ENCODE peak calls at places on chromosome 10, in four cellular contexts. One of them, this sample, is unnamed.

GRCh38 chr10:117610321-117610720 is 67.8 kb downstream of the EMX2 start:
- DNase-seq in H9: peak; percentile 36
- DNase-seq in mesendoderm: no peak
- DNase-seq in H1: peak; percentile 46
- DNase-seq in this sample: no peak

GRCh38 chr10:103901299-103901698 is 16.7 kb downstream of the STN1 start:
- DNase-seq in H9: no peak
- DNase-seq in mesendoderm: no peak
- DNase-seq in H1: no peak
- DNase-seq in this sample: no peak

GRCh38 chr10:107075117-107075516 is 89.4 kb downstream of the SORCS1 start:
- DNase-seq in H9: no peak
- DNase-seq in mesendoderm: no peak
- DNase-seq in H1: no peak
- DNase-seq in this sample: no peak

GRCh38 chr10:46220187-46220586 is 66.6 kb upstream of the ANTXRL start:
- DNase-seq in H9: peak; percentile 15
- DNase-seq in mesendoderm: no peak
- DNase-seq in H1: no peak
- DNase-seq in this sample: no peak

GRCh38 chr10:5811387-5811821 is 1.8 kb downstream of the GDI2 start:
- DNase-seq in H9: no peak
- DNase-seq in mesendoderm: peak; percentile 66
- DNase-seq in H1: no peak
- DNase-seq in this sample: peak; percentile 19

GRCh38 chr10:47365561-47365960 is 17.4 kb downstream of the RBP3 start:
- DNase-seq in H9: no peak
- DNase-seq in mesendoderm: no peak
- DNase-seq in H1: no peak
- DNase-seq in this sample: no peak

GRCh38 chr10:77641788-77642397 is 4.3 kb upstream of the KCNMA1 start:
- DNase-seq in H9: no peak
- DNase-seq in mesendoderm: peak; percentile 74
- DNase-seq in H1: peak; percentile 71
- DNase-seq in this sample: peak; percentile 51

GRCh38 chr10:78199019-78199418 is 165.4 kb downstream of the RPS24 start:
- DNase-seq in H9: no peak
- DNase-seq in mesendoderm: no peak
- DNase-seq in H1: no peak
- DNase-seq in this sample: no peak

GRCh38 chr10:65313406-65313805 is 1612.4 kb upstream of the LRRTM3 start:
- DNase-seq in H9: no peak
- DNase-seq in mesendoderm: no peak
- DNase-seq in H1: no peak
- DNase-seq in this sample: no peak

GRCh38 chr10:66586073-66586472 is 339.8 kb upstream of the LRRTM3 start:
- DNase-seq in H9: peak; percentile 57
- DNase-seq in mesendoderm: peak; percentile 63
- DNase-seq in H1: peak; percentile 55
- DNase-seq in this sample: no peak

GRCh38 chr10:45001382-45002148 is 842 bp downstream of the ZNF22 start:
- DNase-seq in H9: peak; percentile 42
- DNase-seq in mesendoderm: peak; percentile 69
- DNase-seq in H1: no peak
- DNase-seq in this sample: peak; percentile 57

GRCh38 chr10:118264838-118265470 is 77.2 kb downstream of the FAM204A start:
- DNase-seq in H9: no peak
- DNase-seq in mesendoderm: no peak
- DNase-seq in H1: no peak
- DNase-seq in this sample: no peak

GRCh38 chr10:405648-406047 is 270.4 kb downstream of the ZMYND11 start:
- DNase-seq in H9: no peak
- DNase-seq in mesendoderm: no peak
- DNase-seq in H1: no peak
- DNase-seq in this sample: no peak

GRCh38 chr10:112526906-112527305 is 79.9 kb downstream of the VTI1A start:
- DNase-seq in H9: peak; percentile 49
- DNase-seq in mesendoderm: peak; percentile 67
- DNase-seq in H1: no peak
- DNase-seq in this sample: peak; percentile 28

GRCh38 chr10:78177431-78178185 is 143.9 kb downstream of the RPS24 start:
- DNase-seq in H9: no peak
- DNase-seq in mesendoderm: no peak
- DNase-seq in H1: no peak
- DNase-seq in this sample: no peak

GRCh38 chr10:81018898-81019890 is 481.5 kb downstream of the SH2D4B start:
- DNase-seq in H9: peak; percentile 65
- DNase-seq in mesendoderm: peak; percentile 84
- DNase-seq in H1: no peak
- DNase-seq in this sample: no peak

GRCh38 chr10:23442936-23443335 is 4.1 kb downstream of the OTUD1 start:
- DNase-seq in H9: no peak
- DNase-seq in mesendoderm: no peak
- DNase-seq in H1: no peak
- DNase-seq in this sample: no peak

GRCh38 chr10:13790196-13790595 is 203.4 kb downstream of the PRPF18 start:
- DNase-seq in H9: no peak
- DNase-seq in mesendoderm: no peak
- DNase-seq in H1: no peak
- DNase-seq in this sample: no peak

GRCh38 chr10:227014-227413 is 91.8 kb downstream of the ZMYND11 start:
- DNase-seq in H9: no peak
- DNase-seq in mesendoderm: no peak
- DNase-seq in H1: no peak
- DNase-seq in this sample: no peak

GRCh38 chr10:24721254-24722106 is 2.2 kb downstream of the ARHGAP21 start:
- DNase-seq in H9: peak; percentile 43
- DNase-seq in mesendoderm: peak; percentile 48
- DNase-seq in H1: peak; percentile 59
- DNase-seq in this sample: peak; percentile 44

GRCh38 chr10:104311184-104311720 is 27.0 kb downstream of the ITPRIP start:
- DNase-seq in H9: no peak
- DNase-seq in mesendoderm: no peak
- DNase-seq in H1: no peak
- DNase-seq in this sample: no peak

GRCh38 chr10:71475243-71475871 is 78.6 kb downstream of the CDH23 start:
- DNase-seq in H9: peak; percentile 71
- DNase-seq in mesendoderm: peak; percentile 63
- DNase-seq in H1: no peak
- DNase-seq in this sample: peak; percentile 90

GRCh38 chr10:5481121-5481520 is 18.2 kb downstream of the CALML5 start:
- DNase-seq in H9: no peak
- DNase-seq in mesendoderm: no peak
- DNase-seq in H1: no peak
- DNase-seq in this sample: no peak

GRCh38 chr10:132398566-132398991 is 1.6 kb downstream of the PWWP2B start:
- DNase-seq in H9: no peak
- DNase-seq in mesendoderm: no peak
- DNase-seq in H1: no peak
- DNase-seq in this sample: no peak

GRCh38 chr10:132722980-132723970 is 62.7 kb downstream of the NKX6-2 start:
- DNase-seq in H9: no peak
- DNase-seq in mesendoderm: no peak
- DNase-seq in H1: no peak
- DNase-seq in this sample: no peak

GRCh38 chr10:101091546-101092290 is 29.9 kb downstream of the KAZALD1 start:
- DNase-seq in H9: no peak
- DNase-seq in mesendoderm: no peak
- DNase-seq in H1: no peak
- DNase-seq in this sample: no peak

GRCh38 chr10:11551104-11551503 is 60.3 kb downstream of the USP6NL start:
- DNase-seq in H9: no peak
- DNase-seq in mesendoderm: no peak
- DNase-seq in H1: no peak
- DNase-seq in this sample: no peak

GRCh38 chr10:11548763-11549089 is 62.7 kb downstream of the USP6NL start:
- DNase-seq in H9: no peak
- DNase-seq in mesendoderm: no peak
- DNase-seq in H1: no peak
- DNase-seq in this sample: no peak

GRCh38 chr10:11548065-11548762 is 63.2 kb downstream of the USP6NL start:
- DNase-seq in H9: no peak
- DNase-seq in mesendoderm: no peak
- DNase-seq in H1: no peak
- DNase-seq in this sample: no peak

GRCh38 chr10:11546581-11546980 is 64.9 kb downstream of the USP6NL start:
- DNase-seq in H9: no peak
- DNase-seq in mesendoderm: no peak
- DNase-seq in H1: no peak
- DNase-seq in this sample: no peak

DNA sequence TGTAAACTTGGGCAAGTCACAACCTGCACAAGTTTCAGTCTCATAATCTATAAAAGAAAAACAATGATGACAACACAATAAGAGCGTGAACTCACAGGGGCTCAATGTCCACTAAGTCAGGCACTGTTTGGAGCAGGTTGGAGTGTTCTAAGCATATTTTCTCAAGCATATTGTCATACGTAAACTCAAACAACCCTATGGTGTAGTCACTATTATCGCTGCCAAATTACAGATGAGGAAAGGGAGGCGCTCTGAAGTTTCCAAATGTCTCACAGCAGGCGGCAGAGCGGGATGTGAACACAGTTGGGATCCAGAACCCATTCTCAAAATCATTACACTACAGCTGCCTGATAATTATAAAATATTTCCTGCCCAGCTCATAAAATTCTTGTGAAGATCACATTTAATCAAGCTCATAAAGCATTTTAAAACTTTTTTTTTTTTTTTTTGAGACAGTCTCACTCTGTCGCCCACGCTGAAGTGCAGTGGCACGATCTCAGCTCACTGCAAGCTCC is 64.3 kb downstream of the USP6NL start:
- DNase-seq in H9: no peak
- DNase-seq in mesendoderm: no peak
- DNase-seq in H1: no peak
- DNase-seq in this sample: no peak
- H3K79me2 ChIP-seq in H9: peaks cover 2% of the 10 kb centered on the region
- H3K79me2 ChIP-seq in mesendoderm: peaks cover 4% of the 10 kb centered on the region
- H3K79me2 ChIP-seq in H1: no peaks in the 10 kb centered on the region
- H3K79me2 ChIP-seq in this sample: no peaks in the 10 kb centered on the region

GRCh38 chr10:15201589-15202300 is 33.3 kb upstream of the NMT2 start:
- DNase-seq in H9: no peak
- DNase-seq in mesendoderm: no peak
- DNase-seq in H1: no peak
- DNase-seq in this sample: peak; percentile 25

GRCh38 chr10:15202639-15203038 is 34.1 kb upstream of the NMT2 start:
- DNase-seq in H9: no peak
- DNase-seq in mesendoderm: no peak
- DNase-seq in H1: no peak
- DNase-seq in this sample: no peak

GRCh38 chr10:15197911-15198310 is 29.4 kb upstream of the NMT2 start:
- DNase-seq in H9: no peak
- DNase-seq in mesendoderm: no peak
- DNase-seq in H1: no peak
- DNase-seq in this sample: no peak

GRCh38 chr10:15197276-15197675 is 28.8 kb upstream of the NMT2 start:
- DNase-seq in H9: no peak
- DNase-seq in mesendoderm: no peak
- DNase-seq in H1: no peak
- DNase-seq in this sample: no peak

DNA sequence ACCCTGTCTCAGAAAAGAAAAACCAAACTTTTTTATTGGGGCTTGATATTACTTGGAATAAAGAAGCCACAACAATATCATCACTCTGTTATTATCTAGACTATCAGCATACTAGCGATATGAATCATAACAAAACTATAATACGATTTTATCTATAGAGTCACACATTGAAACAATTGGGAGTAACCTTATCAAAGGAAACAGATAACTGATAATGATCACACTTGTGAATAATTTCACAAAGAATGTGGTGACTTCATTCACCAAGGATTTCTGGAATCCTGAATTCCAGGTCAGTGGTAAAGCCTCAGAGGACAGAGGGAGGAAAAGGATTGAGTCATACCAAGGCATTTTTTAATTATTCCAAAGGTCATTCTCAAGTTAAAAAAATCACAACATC is 32.1 kb upstream of the NMT2 start:
- DNase-seq in H9: no peak
- DNase-seq in mesendoderm: peak; percentile 98
- DNase-seq in H1: no peak
- DNase-seq in this sample: peak; percentile 97
- H2BK120ac ChIP-seq in H9: no peak overlapping the region
- H2BK120ac ChIP-seq in mesendoderm: no peak overlapping the region
- H2BK120ac ChIP-seq in H1: no peak overlapping the region
- H2BK120ac ChIP-seq in this sample: peak overlapping the region; percentile 31

DNA sequence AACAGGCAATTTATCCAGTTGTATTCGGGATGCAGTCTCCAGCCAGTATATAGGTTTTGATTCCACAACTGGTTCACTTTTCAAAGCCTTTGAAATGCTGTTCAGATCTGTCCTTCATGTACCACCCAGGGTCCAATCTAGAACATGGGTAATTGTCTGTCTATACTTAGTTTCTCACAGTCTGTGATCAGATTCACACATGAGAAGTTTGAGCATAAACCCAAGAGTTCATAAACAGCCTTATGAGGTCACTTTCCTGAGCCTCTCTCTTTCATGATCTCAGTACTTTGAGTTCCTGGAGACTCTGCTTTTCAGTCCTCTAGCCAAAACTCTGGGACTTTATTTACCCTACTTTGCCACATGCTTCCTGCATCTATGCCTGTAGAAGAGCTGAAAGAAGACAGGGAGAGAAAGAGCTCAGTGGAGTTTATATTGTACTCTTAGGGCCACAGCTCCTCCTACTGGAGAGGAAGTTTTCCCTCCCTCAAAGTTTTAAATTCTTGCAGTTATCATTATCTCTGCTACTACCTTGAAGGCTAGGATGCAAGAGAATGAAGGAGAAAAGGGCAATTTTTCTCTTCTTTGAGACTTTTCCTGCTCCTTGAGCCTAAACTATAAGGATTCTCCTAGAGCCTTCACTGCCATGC is 172.0 kb downstream of the ZEB1 start:
- DNase-seq in H9: peak; percentile 29
- DNase-seq in mesendoderm: peak; percentile 72
- DNase-seq in H1: peak; percentile 49
- DNase-seq in this sample: no peak
- H3K79me2 ChIP-seq in H9: no peaks in the 10 kb centered on the region
- H3K79me2 ChIP-seq in mesendoderm: no peaks in the 10 kb centered on the region
- H3K79me2 ChIP-seq in H1: no peaks in the 10 kb centered on the region
- H3K79me2 ChIP-seq in this sample: no peaks in the 10 kb centered on the region

DNA sequence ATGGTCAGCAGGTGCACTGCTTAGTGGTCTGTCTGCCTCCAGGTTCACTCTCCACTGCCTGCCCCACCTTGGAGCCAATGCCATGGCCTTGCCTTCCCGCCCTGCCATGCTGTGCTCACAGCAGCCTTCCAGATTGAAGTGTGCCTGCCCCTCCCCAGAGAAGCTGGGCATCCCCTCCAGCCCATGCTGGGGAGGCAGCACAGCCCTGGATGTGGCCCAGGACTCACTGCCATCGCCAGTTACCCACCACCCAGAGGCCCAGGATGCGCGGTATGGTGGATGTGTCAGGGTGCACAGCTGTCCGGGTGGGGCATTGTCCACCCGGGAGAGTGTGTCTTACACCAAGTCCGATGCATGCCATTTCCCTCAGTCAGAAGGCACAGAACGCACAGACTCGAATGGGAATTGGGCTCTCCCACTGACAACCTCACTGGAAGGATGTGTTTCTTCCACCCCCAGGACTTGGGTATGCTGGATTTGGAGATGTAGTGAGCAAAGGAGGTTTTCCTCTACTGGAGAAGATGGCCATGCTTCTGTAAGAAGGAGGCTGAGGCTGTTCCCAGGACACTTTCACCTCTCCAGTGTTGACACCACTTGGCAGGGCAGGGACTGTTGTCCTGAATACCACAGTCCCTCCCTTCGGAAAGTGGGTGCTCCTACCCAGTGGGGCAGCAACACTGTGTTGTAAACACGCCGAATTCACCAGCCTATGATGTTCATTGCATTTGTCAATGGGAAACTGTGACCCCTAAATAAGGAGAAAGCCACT is 122.0 kb downstream of the ADARB2 start:
- DNase-seq in H9: no peak
- DNase-seq in mesendoderm: no peak
- DNase-seq in H1: no peak
- DNase-seq in this sample: no peak
- H2BK120ac ChIP-seq in H9: no peak overlapping the region
- H2BK120ac ChIP-seq in mesendoderm: no peak overlapping the region
- H2BK120ac ChIP-seq in H1: no peak overlapping the region
- H2BK120ac ChIP-seq in this sample: no peak overlapping the region